ENCODE peak calls at places on chromosomes 6 and 20, in six cellular contexts. J is HFF-Myc, M is erythroblast, C is right cardiac atrium, I is fibroblast of the conjunctiva, G is AG08396. L is an unnamed sample.

GRCh38 chr20:51612896-51613295 is 70.4 kb upstream of the NFATC2 start:
- DNase-seq in J (no peak), M (no peak), C (no peak), I (no peak), G (no peak), L (no peak)

GRCh38 chr6:81906709-81907204 is 154.3 kb upstream of the TENT5A start:
- DNase-seq in J (no peak), M (no peak), C (no peak), I (no peak), G (no peak), L (no peak)

GRCh38 chr6:128632131-128632530 is 111.7 kb upstream of the PTPRK start:
- DNase-seq in J (no peak), M (no peak), C (no peak), I (no peak), G (no peak), L (no peak)

GRCh38 chr6:137043710-137044365 is 927 bp downstream of the IL20RA start:
- DNase-seq in J (no peak), M (peak), C (peak), I (no peak), G (peak), L (peak)

GRCh38 chr6:7725849-7726415 is at the start of gene BMP6:
- DNase-seq in J (no peak), M (peak), C (peak), I (peak), G (peak), L (peak)

GRCh38 chr6:79993012-79993910 is 11.2 kb upstream of the TTK start:
- DNase-seq in J (no peak), M (no peak), C (no peak), I (no peak), G (no peak), L (no peak)

GRCh38 chr6:24766685-24767462 is 7.9 kb upstream of the GMNN start:
- DNase-seq in J (peak), M (peak), C (no peak), I (no peak), G (peak), L (no peak)

GRCh38 chr6:74320076-74320475 is 624.1 kb downstream of the CD109 start:
- DNase-seq in J (no peak), M (no peak), C (no peak), I (no peak), G (no peak), L (no peak)

GRCh38 chr20:32244959-32245358 is 32.5 kb upstream of the KIF3B start:
- DNase-seq in J (no peak), M (no peak), C (no peak), I (no peak), G (no peak), L (no peak)

GRCh38 chr6:125066964-125067363 is 86.6 kb upstream of the TPD52L1 start:
- DNase-seq in J (peak), M (no peak), C (no peak), I (no peak), G (no peak), L (peak)

GRCh38 chr6:47256361-47256760 is 53.3 kb downstream of the TNFRSF21 start:
- DNase-seq in J (no peak), M (no peak), C (no peak), I (no peak), G (no peak), L (no peak)

GRCh38 chr20:2890743-2891142 is 17.5 kb downstream of the PTPRA start:
- DNase-seq in J (no peak), M (peak), C (no peak), I (no peak), G (no peak), L (no peak)

GRCh38 chr6:153618371-153619328 is 420.4 kb upstream of the OPRM1 start:
- DNase-seq in J (no peak), M (no peak), C (peak), I (no peak), G (no peak), L (no peak)

GRCh38 chr20:62700261-62700925 is 8.2 kb upstream of the NTSR1 start:
- DNase-seq in J (no peak), M (no peak), C (peak), I (no peak), G (no peak), L (no peak)

GRCh38 chr20:19599200-19599599 is 158.9 kb upstream of the RIN2 start:
- DNase-seq in J (no peak), M (no peak), C (no peak), I (no peak), G (no peak), L (no peak)

GRCh38 chr20:48047453-48047852 is 262.2 kb upstream of the SULF2 start:
- DNase-seq in J (no peak), M (no peak), C (no peak), I (no peak), G (no peak), L (no peak)

GRCh38 chr6:132478697-132479096 is 34.2 kb downstream of the STX7 start:
- DNase-seq in J (no peak), M (no peak), C (no peak), I (no peak), G (no peak), L (no peak)

GRCh38 chr6:53517021-53517420 is 27.9 kb downstream of the GCLC start:
- DNase-seq in J (no peak), M (no peak), C (no peak), I (no peak), G (no peak), L (no peak)

GRCh38 chr6:36769676-36770499 is 69.4 kb downstream of the CPNE5 start:
- DNase-seq in J (no peak), M (no peak), C (no peak), I (no peak), G (peak), L (peak)

L was measured in activated CD8-positive, alpha-beta T cell treated with anti-CD3 and anti-CD28 coated beads for 36 hours.